ENCODE peak calls at places on chromosomes 3 and 15, in five cellular contexts. One of them, this sample, is unnamed.

GRCh38 chr3:174285242-174285641 is 573.9 kb upstream of the NAALADL2 start:
- DNase-seq in tibial nerve: no peak
- DNase-seq in cardiac muscle cell: no peak
- DNase-seq in thoracic aorta: no peak
- DNase-seq in mammary epithelial cell: no peak
- DNase-seq in this sample: no peak

GRCh38 chr15:57112178-57112577 is 193.7 kb downstream of the TCF12 start:
- DNase-seq in tibial nerve: no peak
- DNase-seq in cardiac muscle cell: no peak
- DNase-seq in thoracic aorta: no peak
- DNase-seq in mammary epithelial cell: peak; percentile 16
- DNase-seq in this sample: no peak

GRCh38 chr3:66297917-66298316 is 77.1 kb downstream of the SLC25A26 start:
- DNase-seq in tibial nerve: no peak
- DNase-seq in cardiac muscle cell: peak; percentile 57
- DNase-seq in thoracic aorta: no peak
- DNase-seq in mammary epithelial cell: peak; percentile 1
- DNase-seq in this sample: no peak

GRCh38 chr3:50627407-50628051 is 10.6 kb downstream of the MAPKAPK3 start:
- DNase-seq in tibial nerve: no peak
- DNase-seq in cardiac muscle cell: peak; percentile 35
- DNase-seq in thoracic aorta: peak; percentile 56
- DNase-seq in mammary epithelial cell: peak; percentile 91
- DNase-seq in this sample: no peak

GRCh38 chr3:24368605-24369004 is 126.0 kb downstream of the THRB start:
- DNase-seq in tibial nerve: no peak
- DNase-seq in cardiac muscle cell: no peak
- DNase-seq in thoracic aorta: no peak
- DNase-seq in mammary epithelial cell: no peak
- DNase-seq in this sample: no peak

GRCh38 chr15:78004919-78005634 is 72.4 kb downstream of the TBC1D2B start:
- DNase-seq in tibial nerve: peak; percentile 78
- DNase-seq in cardiac muscle cell: peak; percentile 94
- DNase-seq in thoracic aorta: no peak
- DNase-seq in mammary epithelial cell: peak; percentile 12
- DNase-seq in this sample: peak; percentile 44

GRCh38 chr15:85485956-85486567 is 105.7 kb downstream of the AKAP13 start:
- DNase-seq in tibial nerve: peak; percentile 91
- DNase-seq in cardiac muscle cell: peak; percentile 81
- DNase-seq in thoracic aorta: peak; percentile 27
- DNase-seq in mammary epithelial cell: peak; percentile 79
- DNase-seq in this sample: no peak

GRCh38 chr3:196159952-196160804 is 51.0 kb downstream of the ZDHHC19 start:
- DNase-seq in tibial nerve: no peak
- DNase-seq in cardiac muscle cell: peak; percentile 71
- DNase-seq in thoracic aorta: no peak
- DNase-seq in mammary epithelial cell: peak; percentile 48
- DNase-seq in this sample: no peak

GRCh38 chr15:39774688-39775267 is 7.9 kb downstream of the FSIP1 start:
- DNase-seq in tibial nerve: no peak
- DNase-seq in cardiac muscle cell: no peak
- DNase-seq in thoracic aorta: no peak
- DNase-seq in mammary epithelial cell: no peak
- DNase-seq in this sample: no peak

GRCh38 chr3:47523310-47524073 is 10.0 kb upstream of the ELP6 start:
- DNase-seq in tibial nerve: no peak
- DNase-seq in cardiac muscle cell: no peak
- DNase-seq in thoracic aorta: no peak
- DNase-seq in mammary epithelial cell: no peak
- DNase-seq in this sample: no peak

GRCh38 chr15:89657691-89658200 is 2.5 kb upstream of the KIF7 start:
- DNase-seq in tibial nerve: no peak
- DNase-seq in cardiac muscle cell: no peak
- DNase-seq in thoracic aorta: no peak
- DNase-seq in mammary epithelial cell: no peak
- DNase-seq in this sample: no peak

GRCh38 chr15:41789662-41790061 is 15.4 kb downstream of the MAPKBP1 start:
- DNase-seq in tibial nerve: no peak
- DNase-seq in cardiac muscle cell: no peak
- DNase-seq in thoracic aorta: no peak
- DNase-seq in mammary epithelial cell: no peak
- DNase-seq in this sample: no peak

GRCh38 chr3:31729082-31729481 is 196.4 kb downstream of the STT3B start:
- DNase-seq in tibial nerve: no peak
- DNase-seq in cardiac muscle cell: no peak
- DNase-seq in thoracic aorta: no peak
- DNase-seq in mammary epithelial cell: peak; percentile 24
- DNase-seq in this sample: no peak

GRCh38 chr15:62173215-62173614 is 8.1 kb upstream of the C2CD4B start:
- DNase-seq in tibial nerve: no peak
- DNase-seq in cardiac muscle cell: peak; percentile 73
- DNase-seq in thoracic aorta: no peak
- DNase-seq in mammary epithelial cell: no peak
- DNase-seq in this sample: no peak

GRCh38 chr3:54905230-54905888 is 22.5 kb downstream of the LRTM1 start:
- DNase-seq in tibial nerve: no peak
- DNase-seq in cardiac muscle cell: peak; percentile 18
- DNase-seq in thoracic aorta: no peak
- DNase-seq in mammary epithelial cell: no peak
- DNase-seq in this sample: no peak

GRCh38 chr15:64158363-64159134 is 4.3 kb downstream of the PPIB start:
- DNase-seq in tibial nerve: no peak
- DNase-seq in cardiac muscle cell: no peak
- DNase-seq in thoracic aorta: no peak
- DNase-seq in mammary epithelial cell: no peak
- DNase-seq in this sample: no peak

GRCh38 chr15:80785811-80786354 is 6.7 kb downstream of the CEMIP start:
- DNase-seq in tibial nerve: no peak
- DNase-seq in cardiac muscle cell: no peak
- DNase-seq in thoracic aorta: no peak
- DNase-seq in mammary epithelial cell: no peak
- DNase-seq in this sample: no peak

GRCh38 chr3:187689984-187690383 is 12.4 kb downstream of the RTP2 start:
- DNase-seq in tibial nerve: no peak
- DNase-seq in cardiac muscle cell: peak; percentile 68
- DNase-seq in thoracic aorta: no peak
- DNase-seq in mammary epithelial cell: peak; percentile 28
- DNase-seq in this sample: no peak

GRCh38 chr15:95363636-95364035 is 966.9 kb upstream of the NR2F2 start:
- DNase-seq in tibial nerve: no peak
- DNase-seq in cardiac muscle cell: peak; percentile 37
- DNase-seq in thoracic aorta: no peak
- DNase-seq in mammary epithelial cell: no peak
- DNase-seq in this sample: no peak

GRCh38 chr3:150239764-150240163 is 168.3 kb upstream of the TSC22D2 start:
- DNase-seq in tibial nerve: no peak
- DNase-seq in cardiac muscle cell: no peak
- DNase-seq in thoracic aorta: no peak
- DNase-seq in mammary epithelial cell: no peak
- DNase-seq in this sample: no peak

GRCh38 chr3:27714692-27715453 is 7.2 kb downstream of the EOMES start:
- DNase-seq in tibial nerve: no peak
- DNase-seq in cardiac muscle cell: no peak
- DNase-seq in thoracic aorta: no peak
- DNase-seq in mammary epithelial cell: no peak
- DNase-seq in this sample: no peak

GRCh38 chr3:154971341-154971740 is 108.8 kb upstream of the MME start:
- DNase-seq in tibial nerve: no peak
- DNase-seq in cardiac muscle cell: peak; percentile 49
- DNase-seq in thoracic aorta: no peak
- DNase-seq in mammary epithelial cell: peak; percentile 8
- DNase-seq in this sample: peak; percentile 43

GRCh38 chr15:81341351-81341750 is 17.4 kb upstream of the STARD5 start:
- DNase-seq in tibial nerve: no peak
- DNase-seq in cardiac muscle cell: no peak
- DNase-seq in thoracic aorta: no peak
- DNase-seq in mammary epithelial cell: no peak
- DNase-seq in this sample: no peak

GRCh38 chr3:115834068-115834467 is 210.8 kb downstream of the GAP43 start:
- DNase-seq in tibial nerve: no peak
- DNase-seq in cardiac muscle cell: peak; percentile 50
- DNase-seq in thoracic aorta: no peak
- DNase-seq in mammary epithelial cell: peak; percentile 67
- DNase-seq in this sample: peak; percentile 69

GRCh38 chr15:28133281-28133680 is 34.2 kb upstream of the OCA2 start:
- DNase-seq in tibial nerve: no peak
- DNase-seq in cardiac muscle cell: no peak
- DNase-seq in thoracic aorta: no peak
- DNase-seq in mammary epithelial cell: no peak
- DNase-seq in this sample: no peak

GRCh38 chr3:161142486-161142885 is 37.3 kb upstream of the B3GALNT1 start:
- DNase-seq in tibial nerve: no peak
- DNase-seq in cardiac muscle cell: peak; percentile 32
- DNase-seq in thoracic aorta: no peak
- DNase-seq in mammary epithelial cell: no peak
- DNase-seq in this sample: peak; percentile 73

GRCh38 chr15:78315686-78316085 is 16.3 kb upstream of the SKIC8 start:
- DNase-seq in tibial nerve: no peak
- DNase-seq in cardiac muscle cell: no peak
- DNase-seq in thoracic aorta: no peak
- DNase-seq in mammary epithelial cell: no peak
- DNase-seq in this sample: no peak

GRCh38 chr15:50163719-50164410 is 18.1 kb upstream of the SLC27A2 start:
- DNase-seq in tibial nerve: no peak
- DNase-seq in cardiac muscle cell: no peak
- DNase-seq in thoracic aorta: no peak
- DNase-seq in mammary epithelial cell: peak; percentile 63
- DNase-seq in this sample: no peak

GRCh38 chr15:40785814-40786213 is 16.0 kb downstream of the C15orf62 start:
- DNase-seq in tibial nerve: no peak
- DNase-seq in cardiac muscle cell: no peak
- DNase-seq in thoracic aorta: no peak
- DNase-seq in mammary epithelial cell: no peak
- DNase-seq in this sample: no peak

GRCh38 chr15:52257734-52258062 is 37.9 kb downstream of the MYO5C start:
- DNase-seq in tibial nerve: no peak
- DNase-seq in cardiac muscle cell: peak; percentile 77
- DNase-seq in thoracic aorta: no peak
- DNase-seq in mammary epithelial cell: no peak
- DNase-seq in this sample: no peak

GRCh38 chr3:191246628-191247027 is 47.6 kb downstream of the OSTN start:
- DNase-seq in tibial nerve: no peak
- DNase-seq in cardiac muscle cell: peak; percentile 33
- DNase-seq in thoracic aorta: no peak
- DNase-seq in mammary epithelial cell: peak; percentile 77
- DNase-seq in this sample: peak; percentile 29

GRCh38 chr15:81914333-81914732 is 131.5 kb downstream of the MEX3B start:
- DNase-seq in tibial nerve: no peak
- DNase-seq in cardiac muscle cell: no peak
- DNase-seq in thoracic aorta: no peak
- DNase-seq in mammary epithelial cell: no peak
- DNase-seq in this sample: no peak

GRCh38 chr3:183577336-183577735 is 21.8 kb upstream of the KLHL6 start:
- DNase-seq in tibial nerve: no peak
- DNase-seq in cardiac muscle cell: no peak
- DNase-seq in thoracic aorta: no peak
- DNase-seq in mammary epithelial cell: no peak
- DNase-seq in this sample: no peak
- H3K4me3 ChIP-seq in tibial nerve: no peak overlapping the region
- H3K4me3 ChIP-seq in cardiac muscle cell: no peak overlapping the region
- H3K4me3 ChIP-seq in thoracic aorta: no peak overlapping the region
- H3K4me3 ChIP-seq in mammary epithelial cell: no peak overlapping the region
- H3K4me3 ChIP-seq in this sample: no peak overlapping the region

GRCh38 chr3:124654470-124654845 is 75.8 kb upstream of the UMPS start:
- DNase-seq in tibial nerve: no peak
- DNase-seq in cardiac muscle cell: no peak
- DNase-seq in thoracic aorta: no peak
- DNase-seq in mammary epithelial cell: no peak
- DNase-seq in this sample: no peak
- H3K36me3 ChIP-seq in tibial nerve: no peaks in the 10 kb centered on the region
- H3K36me3 ChIP-seq in cardiac muscle cell: peaks cover 11% of the 10 kb centered on the region
- H3K36me3 ChIP-seq in thoracic aorta: peaks cover 62% of the 10 kb centered on the region
- H3K36me3 ChIP-seq in mammary epithelial cell: no peaks in the 10 kb centered on the region
- H3K36me3 ChIP-seq in this sample: no peaks in the 10 kb centered on the region

GRCh38 chr15:99361541-99362185 is 110.4 kb downstream of the LRRC28 start:
- DNase-seq in tibial nerve: no peak
- DNase-seq in cardiac muscle cell: no peak
- DNase-seq in thoracic aorta: no peak
- DNase-seq in mammary epithelial cell: peak; percentile 14
- DNase-seq in this sample: no peak
- TF ChIP-seq CTCF in tibial nerve: no peak
- TF ChIP-seq CTCF in cardiac muscle cell: peak; percentile 50
- TF ChIP-seq CTCF in thoracic aorta: peak; percentile 28
- TF ChIP-seq CTCF in mammary epithelial cell: peak; percentile 59
- TF ChIP-seq CTCF in this sample: peak; percentile 52

GRCh38 chr3:99928758-99929408 is 111.2 kb downstream of the CMSS1 start:
- DNase-seq in tibial nerve: peak; percentile 35
- DNase-seq in cardiac muscle cell: no peak
- DNase-seq in thoracic aorta: no peak
- DNase-seq in mammary epithelial cell: no peak
- DNase-seq in this sample: no peak
- H3K4me3 ChIP-seq in tibial nerve: no peak overlapping the region
- H3K4me3 ChIP-seq in cardiac muscle cell: no peak overlapping the region
- H3K4me3 ChIP-seq in thoracic aorta: peak overlapping the region; percentile 54
- H3K4me3 ChIP-seq in mammary epithelial cell: no peak overlapping the region
- H3K4me3 ChIP-seq in this sample: no peak overlapping the region

GRCh38 chr3:13389378-13389777 is 30.7 kb downstream of the NUP210 start:
- DNase-seq in tibial nerve: no peak
- DNase-seq in cardiac muscle cell: no peak
- DNase-seq in thoracic aorta: no peak
- DNase-seq in mammary epithelial cell: no peak
- DNase-seq in this sample: no peak
- H3K36me3 ChIP-seq in tibial nerve: no peaks in the 10 kb centered on the region
- H3K36me3 ChIP-seq in cardiac muscle cell: peaks cover 18% of the 10 kb centered on the region
- H3K36me3 ChIP-seq in thoracic aorta: no peaks in the 10 kb centered on the region
- H3K36me3 ChIP-seq in mammary epithelial cell: no peaks in the 10 kb centered on the region
- H3K36me3 ChIP-seq in this sample: no peaks in the 10 kb centered on the region

DNA sequence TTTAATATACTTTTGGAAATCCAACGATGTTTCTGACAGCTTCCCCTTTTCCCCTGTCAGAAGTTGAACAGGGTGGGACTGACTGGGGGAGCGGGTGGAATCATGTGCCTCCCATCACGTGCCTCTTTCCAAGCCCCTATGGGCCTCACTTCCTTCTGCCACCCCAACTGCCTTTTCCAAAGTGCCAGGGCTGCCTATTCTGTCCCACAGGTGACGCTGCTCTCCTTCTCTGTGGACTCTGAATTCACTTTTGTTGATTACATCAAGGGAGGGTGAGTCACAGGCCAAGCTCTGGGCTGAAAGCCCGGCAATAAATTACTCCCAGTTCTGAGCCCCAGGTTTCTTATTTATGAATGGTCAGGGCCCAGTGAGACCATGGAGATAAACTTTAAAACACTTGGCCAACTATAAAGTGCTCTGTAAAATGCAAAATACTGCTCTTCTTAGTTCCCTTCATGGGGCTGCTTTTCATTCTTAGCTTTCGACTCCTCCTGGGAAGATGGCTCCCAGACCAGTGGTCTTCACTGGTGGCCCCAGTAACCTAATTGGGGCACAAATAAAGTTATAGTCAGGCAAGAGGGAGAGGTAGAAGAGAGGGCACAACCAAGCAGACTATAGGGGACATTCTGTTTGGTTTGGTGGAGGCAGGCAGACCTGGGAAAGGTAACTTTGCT is 12.3 kb downstream of the CPNE9 start:
- DNase-seq in tibial nerve: peak; percentile 79
- DNase-seq in cardiac muscle cell: peak; percentile 94
- DNase-seq in thoracic aorta: peak; percentile 72
- DNase-seq in mammary epithelial cell: peak; percentile 76
- DNase-seq in this sample: peak; percentile 57
- TF ChIP-seq CTCF in tibial nerve: peak; percentile 81
- TF ChIP-seq CTCF in cardiac muscle cell: peak; percentile 99
- TF ChIP-seq CTCF in thoracic aorta: peak; percentile 76
- TF ChIP-seq CTCF in mammary epithelial cell: peak; percentile 99
- TF ChIP-seq CTCF in this sample: peak; percentile 86